ENCODE peak calls at places on chromosomes 16 and 17, in eight cellular contexts. P, U, M, L, W, X, J and Y are unnamed samples. For H3K4me1, the result is how much of the 10 kb centered on the place peaks cover.

GRCh38 chr16:84013787-84014569 is 28.6 kb downstream of the SLC38A8 start:
- DNase-seq in W (peak), M (peak), L (peak), U (peak), J (peak), X (peak), P (no peak), Y (no peak)

GRCh38 chr16:27273670-27274522 is 5.3 kb upstream of the NSMCE1 start:
- DNase-seq in P (no peak), J (no peak), W (no peak), X (no peak), L (peak), M (no peak), U (peak), Y (no peak)

GRCh38 chr17:19752216-19753048 is 4.3 kb upstream of the ALDH3A1 start:
- DNase-seq in W (no peak), X (no peak), L (no peak), M (no peak), U (no peak), P (no peak), J (no peak), Y (no peak)

GRCh38 chr16:89365044-89365467 is 125.3 kb downstream of the ANKRD11 start:
- DNase-seq in L (peak), W (no peak), M (no peak), X (peak), P (no peak), U (no peak), J (peak), Y (no peak)

GRCh38 chr17:49132699-49133364 is at the start of gene B4GALNT2:
- DNase-seq in W (no peak), J (no peak), M (no peak), X (peak), P (no peak), L (no peak), U (peak), Y (no peak)

GRCh38 chr16:12468552-12468951 is 335.1 kb downstream of the CPPED1 start:
- DNase-seq in P (no peak), U (no peak), L (no peak), X (no peak), M (no peak), W (peak), J (no peak), Y (no peak)

GRCh38 chr17:37774508-37774907 is 29.6 kb upstream of the HNF1B start:
- DNase-seq in X (no peak), L (no peak), P (no peak), U (no peak), J (no peak), W (no peak), M (no peak), Y (no peak)

GRCh38 chr17:17156107-17156506 is 50.0 kb downstream of the PLD6 start:
- DNase-seq in W (no peak), L (peak), X (peak), J (peak), M (no peak), P (no peak), U (no peak), Y (no peak)

GRCh38 chr17:36182176-36183000 is 6.0 kb upstream of the TBC1D3B start:
- DNase-seq in P (no peak), W (no peak), M (no peak), X (no peak), L (no peak), J (no peak), U (no peak), Y (no peak)

GRCh38 chr17:50882851-50883250 is 16.7 kb upstream of the TOB1 start:
- DNase-seq in U (peak), P (no peak), L (peak), X (peak), M (no peak), W (no peak), J (peak), Y (no peak)

GRCh38 chr16:66116163-66116792 is 250.2 kb upstream of the CDH5 start:
- DNase-seq in W (no peak), U (no peak), J (peak), X (peak), P (no peak), M (no peak), L (peak), Y (no peak)

GRCh38 chr16:20401475-20402016 is 3.0 kb downstream of the PDILT start:
- DNase-seq in L (no peak), U (no peak), P (no peak), M (no peak), J (no peak), W (no peak), X (no peak), Y (no peak)

GRCh38 chr16:10578474-10579316 is 1.7 kb downstream of the EMP2 start:
- DNase-seq in P (peak), X (peak), J (no peak), W (no peak), L (no peak), M (peak), U (no peak), Y (no peak)

GRCh38 chr16:79328327-79329162 is 272.0 kb downstream of the MAF start:
- DNase-seq in U (no peak), M (peak), X (no peak), W (no peak), P (no peak), L (no peak), J (no peak), Y (no peak)

GRCh38 chr16:82049484-82049883 is 14.4 kb downstream of the HSD17B2 start:
- DNase-seq in L (no peak), W (no peak), P (no peak), M (no peak), J (no peak), U (no peak), X (no peak), Y (no peak)

GRCh38 chr16:54928421-54929089 is 2.1 kb upstream of the IRX5 start:
- DNase-seq in X (peak), W (no peak), P (peak), U (peak), M (peak), J (peak), L (no peak), Y (peak)

GRCh38 chr17:68608515-68609130 is 7.5 kb upstream of the FAM20A start:
- DNase-seq in W (no peak), L (no peak), P (no peak), X (no peak), M (no peak), U (no peak), J (no peak), Y (no peak)

GRCh38 chr17:45277992-45278391 is 16.1 kb upstream of the SPATA32 start:
- DNase-seq in W (no peak), U (no peak), M (peak), J (peak), X (no peak), P (no peak), L (peak), Y (no peak)
- H3K27ac ChIP-seq in W (no peak), U (peak), M (peak), J (peak), X (no peak), P (peak), L (no peak), Y (no peak)

GRCh38 chr17:55702150-55702549 is 20.5 kb downstream of the TMEM100 start:
- DNase-seq in P (no peak), J (no peak), U (no peak), X (no peak), M (no peak), L (no peak), W (no peak), Y (no peak)
- H3K4me1 ChIP-seq in P (under half), J (under half), U (under half), X (under half), M (under half), L (under half), W (under half), Y (under half)

GRCh38 chr17:7468290-7468689 is 11.1 kb downstream of the ZBTB4 start:
- DNase-seq in W (no peak), J (no peak), M (no peak), U (no peak), L (no peak), X (no peak), P (no peak), Y (no peak)

GRCh38 chr17:7466644-7467341 is 12.6 kb downstream of the ZBTB4 start:
- DNase-seq in P (peak), W (no peak), L (peak), J (peak), X (peak), U (no peak), M (peak), Y (no peak)

GRCh38 chr17:7467498-7467897 is 11.9 kb downstream of the ZBTB4 start:
- DNase-seq in X (no peak), L (no peak), M (no peak), W (no peak), J (no peak), U (no peak), P (no peak), Y (no peak)

GRCh38 chr17:7466318-7466643 is 13.2 kb downstream of the ZBTB4 start:
- DNase-seq in L (no peak), W (no peak), P (no peak), J (no peak), U (no peak), X (no peak), M (no peak), Y (no peak)

DNA sequence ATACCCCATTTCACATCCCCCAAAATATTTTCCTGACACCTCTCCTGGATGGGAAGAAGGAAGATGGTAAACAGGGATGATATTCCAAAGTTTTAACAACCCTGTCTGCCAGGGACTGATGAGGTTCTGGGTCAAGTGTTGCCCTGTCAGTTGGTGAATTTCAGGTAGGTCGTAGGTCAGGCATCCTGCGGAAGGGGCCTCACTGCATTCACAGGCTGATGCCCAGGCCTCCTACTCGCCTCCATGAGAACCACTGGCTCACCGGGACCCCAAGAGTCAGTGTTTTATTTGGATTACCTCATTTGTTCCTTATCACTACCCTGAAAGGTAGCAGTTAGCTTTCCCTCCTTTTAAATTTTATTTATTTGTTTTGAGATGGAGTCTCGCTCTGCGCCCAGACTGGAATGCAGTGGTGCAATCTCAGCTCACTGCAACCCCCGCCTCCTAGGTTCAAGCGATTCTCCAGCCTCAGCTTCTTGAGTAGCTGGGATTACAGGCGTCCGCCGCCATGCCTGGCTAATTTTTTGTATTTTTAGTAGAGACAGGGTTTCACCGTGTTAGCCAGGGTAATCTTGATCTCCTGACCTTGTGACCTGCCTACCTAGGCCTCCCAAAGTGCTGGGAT is 10.5 kb downstream of the ZBTB4 start:
- DNase-seq in X (no peak), J (no peak), L (no peak), W (no peak), M (no peak), U (no peak), P (no peak), Y (no peak)
- H3K4me3 ChIP-seq in X (no peak), J (no peak), L (no peak), W (no peak), M (no peak), U (no peak), P (no peak), Y (no peak)

DNA sequence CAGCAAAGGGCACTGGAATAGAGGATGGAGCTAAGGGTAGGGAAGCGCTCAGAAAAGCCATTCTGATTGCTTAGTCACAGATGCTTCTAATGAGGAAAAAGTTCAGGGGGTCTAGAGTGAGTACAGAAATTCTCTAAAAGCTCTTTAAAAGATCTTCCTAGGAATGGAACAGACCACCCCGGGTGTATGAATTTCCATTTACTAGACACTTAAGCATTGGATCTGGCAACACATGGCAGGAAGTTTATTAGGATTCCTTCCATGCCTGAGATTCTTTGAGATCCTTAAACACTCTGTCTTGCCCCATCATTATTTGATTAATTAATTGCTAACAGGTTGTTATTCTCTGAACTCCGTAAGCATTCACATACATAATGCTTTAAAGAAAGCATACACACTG is 8.5 kb downstream of the KRTAP9-7 start:
- DNase-seq in W (no peak), U (no peak), L (peak), J (no peak), X (no peak), M (no peak), P (no peak), Y (no peak)
- H3K27ac ChIP-seq in W (no peak), U (no peak), L (peak), J (no peak), X (no peak), M (no peak), P (no peak), Y (no peak)

DNA sequence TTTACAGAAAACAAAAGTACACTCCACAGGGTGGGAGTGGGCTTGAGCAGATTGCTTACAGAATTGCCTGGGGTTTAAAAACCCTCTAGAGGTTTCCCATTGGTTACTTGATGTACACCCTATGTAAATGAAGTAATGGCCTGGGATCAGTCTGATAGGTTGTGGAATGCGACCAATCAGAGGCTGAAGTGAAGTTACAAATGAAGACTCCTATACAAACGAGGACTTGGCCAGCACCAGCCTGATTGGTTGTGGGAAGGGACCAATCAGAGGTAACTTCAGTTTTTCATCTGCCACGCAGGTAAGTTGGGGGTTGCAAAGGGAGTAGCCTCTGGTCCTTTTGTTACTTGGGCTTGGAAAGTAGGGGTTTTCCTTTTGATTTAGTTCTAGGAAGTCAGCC is 8.8 kb downstream of the EEF2K start:
- DNase-seq in L (no peak), M (no peak), X (no peak), J (no peak), P (no peak), U (no peak), W (no peak), Y (no peak)
- H3K4me1 ChIP-seq in L (under half), M (under half), X (under half), J (under half), P (under half), U (under half), W (under half), Y (under half)

GRCh38 chr17:32798938-32799337 is 78.0 kb downstream of the MYO1D start:
- DNase-seq in P (no peak), M (no peak), J (no peak), W (no peak), U (no peak), L (no peak), X (no peak), Y (no peak)

GRCh38 chr17:32792207-32792606 is 84.7 kb downstream of the MYO1D start:
- DNase-seq in M (no peak), J (no peak), X (no peak), P (no peak), W (no peak), U (no peak), L (no peak), Y (no peak)

GRCh38 chr17:32794533-32795246 is 82.2 kb downstream of the MYO1D start:
- DNase-seq in P (no peak), L (no peak), W (no peak), J (no peak), M (no peak), X (no peak), U (no peak), Y (no peak)

GRCh38 chr17:32795339-32795979 is 81.5 kb downstream of the MYO1D start:
- DNase-seq in P (no peak), W (no peak), M (no peak), J (no peak), L (no peak), X (no peak), U (no peak), Y (no peak)

GRCh38 chr17:32793841-32794240 is 83.1 kb downstream of the MYO1D start:
- DNase-seq in J (no peak), P (no peak), W (no peak), M (no peak), X (no peak), L (no peak), U (no peak), Y (no peak)
- H3K4me3 ChIP-seq in J (no peak), P (no peak), W (no peak), M (no peak), X (no peak), L (no peak), U (no peak), Y (no peak)

DNA sequence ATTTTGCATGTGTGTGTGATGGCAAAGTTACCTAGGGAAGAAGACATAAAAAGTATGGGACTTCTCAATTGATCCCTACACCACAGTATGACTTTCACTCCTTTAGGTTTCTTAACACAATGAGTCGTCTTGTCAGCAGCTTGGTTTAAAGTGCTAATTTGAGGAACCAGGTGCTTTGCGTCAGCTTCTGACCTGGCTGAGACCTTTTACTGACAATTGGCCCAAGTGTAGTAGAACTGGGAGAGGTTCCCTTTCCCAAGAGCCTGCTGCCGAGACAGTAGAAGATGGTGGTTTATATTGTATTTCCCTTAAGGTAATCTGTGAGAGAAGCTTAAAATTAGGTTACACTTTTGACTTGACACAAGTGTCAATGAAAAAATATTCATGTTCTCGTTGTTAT is 54.9 kb downstream of the LDHD start:
- DNase-seq in U (no peak), L (no peak), W (no peak), M (no peak), X (no peak), P (no peak), J (no peak), Y (no peak)
- H3K27ac ChIP-seq in U (no peak), L (no peak), W (no peak), M (peak), X (no peak), P (peak), J (peak), Y (peak)

DNA sequence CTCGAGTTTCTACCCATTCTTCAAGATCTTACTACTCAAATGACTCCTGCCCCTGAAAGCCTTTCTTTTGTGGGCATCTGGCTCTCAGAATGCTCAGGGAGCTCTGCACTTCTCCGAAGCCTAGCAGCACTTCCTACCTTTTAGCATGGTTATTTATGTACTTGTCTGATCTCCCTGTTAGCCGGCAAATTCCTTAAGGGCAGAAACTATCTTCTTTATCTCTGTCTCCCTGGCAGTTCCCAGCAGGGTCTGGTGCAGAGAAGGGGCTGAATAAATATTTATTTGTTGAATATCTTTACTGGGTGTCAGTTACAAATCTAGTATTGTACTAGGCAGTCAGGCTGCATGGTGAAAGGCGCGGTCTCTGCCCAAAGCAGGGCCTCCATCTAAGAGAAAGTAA is 30.7 kb downstream of the TMEM132E start:
- DNase-seq in J (no peak), L (no peak), U (no peak), M (no peak), X (no peak), W (no peak), P (no peak), Y (no peak)
- H3K4me1 ChIP-seq in J (under half), L (under half), U (under half), M (under half), X (under half), W (under half), P (under half), Y (under half)

DNA sequence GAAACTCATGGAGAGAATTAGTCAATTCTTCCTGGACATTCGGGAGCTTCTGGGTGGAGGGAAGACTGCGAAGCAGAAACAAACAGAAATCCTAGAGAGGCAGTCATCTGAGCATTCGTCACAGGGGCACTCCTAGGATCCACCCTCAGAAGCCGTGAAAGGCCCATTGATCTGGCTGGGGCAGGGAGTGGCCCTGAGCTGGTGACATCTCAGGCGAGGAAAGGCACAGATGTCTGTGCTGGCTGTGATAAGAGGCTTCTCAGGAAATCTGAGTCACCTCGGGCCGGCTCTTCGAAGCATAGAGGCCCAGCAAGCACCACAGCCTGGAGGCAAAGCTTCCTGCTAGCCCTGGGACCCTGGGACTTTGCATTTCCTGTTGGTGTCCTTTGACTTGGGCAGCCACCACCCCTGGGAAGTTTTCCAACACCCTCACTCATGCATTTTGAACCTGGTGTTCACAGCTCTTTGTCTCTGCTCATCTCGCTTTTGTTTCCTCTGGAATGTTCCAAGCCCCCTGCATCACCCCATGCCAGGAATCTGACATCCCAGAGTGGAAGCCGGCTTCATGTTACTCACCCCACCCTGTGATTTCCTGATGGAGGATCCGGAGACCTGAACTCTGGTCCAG is 23.3 kb upstream of the CDRT4 start:
- DNase-seq in M (peak), P (peak), W (peak), J (peak), U (no peak), L (peak), X (no peak), Y (no peak)
- H3K4me3 ChIP-seq in M (no peak), P (no peak), W (no peak), J (no peak), U (no peak), L (no peak), X (no peak), Y (no peak)